ENCODE peak calls at places on chromosomes 1 and 21, in eight cellular contexts. X is MM.1S, K is Karpas-422, C is fibroblast of lung, Z is K562, P is GM23338, N is PC-9, L is OCI-LY7. J is an unnamed sample.

GRCh38 chr1:38699330-38700076 is 160.1 kb downstream of the RRAGC start:
- DNase-seq in X (no peak), K (no peak), C (no peak), Z (no peak), P (no peak), N (no peak), L (no peak), J (no peak)

GRCh38 chr1:35888255-35888654 is 5.2 kb downstream of the AGO1 start:
- DNase-seq in X (no peak), K (no peak), C (no peak), Z (no peak), P (no peak), N (no peak), L (no peak), J (no peak)

GRCh38 chr1:56644941-56645662 is at the start of gene PRKAA2:
- DNase-seq in X (peak; percentile 21), K (no peak), C (peak; percentile 47), Z (peak; percentile 33), P (peak; percentile 73), N (no peak), L (no peak), J (no peak)

GRCh38 chr1:229093546-229094336 is 177.2 kb upstream of the RAB4A start:
- DNase-seq in X (no peak), K (no peak), C (no peak), Z (no peak), P (peak; percentile 97), N (peak; percentile 74), L (no peak), J (no peak)

GRCh38 chr1:58848818-58849411 is 65.1 kb upstream of the JUN start:
- DNase-seq in X (no peak), K (no peak), C (peak; percentile 100), Z (peak; percentile 20), P (peak; percentile 6), N (peak; percentile 98), L (no peak), J (peak; percentile 100)

GRCh38 chr1:244242446-244242845 is 191.4 kb downstream of the ZBTB18 start:
- DNase-seq in X (no peak), K (no peak), C (peak; percentile 23), Z (no peak), P (no peak), N (no peak), L (no peak), J (no peak)

GRCh38 chr21:34766862-34767261 is 98.1 kb downstream of the CLIC6 start:
- DNase-seq in X (no peak), K (no peak), C (no peak), Z (no peak), P (no peak), N (no peak), L (no peak), J (no peak)

GRCh38 chr21:38984568-38984967 is 178.8 kb downstream of the ETS2 start:
- DNase-seq in X (no peak), K (no peak), C (no peak), Z (no peak), P (no peak), N (no peak), L (no peak), J (no peak)

GRCh38 chr21:15076730-15077129 is 11.9 kb upstream of the NRIP1 start:
- DNase-seq in X (no peak), K (no peak), C (no peak), Z (no peak), P (no peak), N (no peak), L (no peak), J (no peak)

GRCh38 chr21:26572668-26573381 is at the start of gene CYYR1:
- DNase-seq in X (no peak), K (no peak), C (peak; percentile 29), Z (no peak), P (peak; percentile 84), N (no peak), L (no peak), J (no peak)

GRCh38 chr1:226618380-226618779 is 69.8 kb downstream of the STUM start:
- DNase-seq in X (no peak), K (no peak), C (no peak), Z (no peak), P (no peak), N (no peak), L (no peak), J (no peak)

GRCh38 chr1:209831615-209832014 is 3.8 kb downstream of the UTP25 start:
- DNase-seq in X (no peak), K (no peak), C (peak; percentile 63), Z (no peak), P (no peak), N (no peak), L (no peak), J (no peak)

GRCh38 chr1:203531063-203531462 is 37.1 kb downstream of the OPTC start:
- DNase-seq in X (no peak), K (no peak), C (no peak), Z (no peak), P (no peak), N (no peak), L (no peak), J (no peak)

GRCh38 chr1:101317590-101317989 is 80.8 kb downstream of the S1PR1 start:
- DNase-seq in X (no peak), K (peak; percentile 62), C (no peak), Z (no peak), P (peak; percentile 56), N (no peak), L (no peak), J (no peak)

GRCh38 chr1:216750962-216751361 is 27.7 kb upstream of the ESRRG start:
- DNase-seq in X (no peak), K (no peak), C (no peak), Z (no peak), P (no peak), N (no peak), L (no peak), J (no peak)

GRCh38 chr1:167713330-167714081 is 8.3 kb upstream of the MPZL1 start:
- DNase-seq in X (peak; percentile 40), K (peak; percentile 52), C (peak; percentile 43), Z (no peak), P (peak; percentile 62), N (no peak), L (peak; percentile 37), J (no peak)

GRCh38 chr1:41483960-41484844 is at the start of gene EDN2:
- DNase-seq in X (no peak), K (peak; percentile 67), C (no peak), Z (no peak), P (peak; percentile 62), N (no peak), L (no peak), J (no peak)

GRCh38 chr1:1528639-1529267 is 11.7 kb downstream of the TMEM240 start:
- DNase-seq in X (no peak), K (no peak), C (no peak), Z (no peak), P (no peak), N (no peak), L (no peak), J (no peak)

GRCh38 chr1:186799689-186800054 is 29.1 kb upstream of the PLA2G4A start:
- DNase-seq in X (peak; percentile 56), K (peak; percentile 38), C (no peak), Z (no peak), P (no peak), N (no peak), L (no peak), J (no peak)

DNA sequence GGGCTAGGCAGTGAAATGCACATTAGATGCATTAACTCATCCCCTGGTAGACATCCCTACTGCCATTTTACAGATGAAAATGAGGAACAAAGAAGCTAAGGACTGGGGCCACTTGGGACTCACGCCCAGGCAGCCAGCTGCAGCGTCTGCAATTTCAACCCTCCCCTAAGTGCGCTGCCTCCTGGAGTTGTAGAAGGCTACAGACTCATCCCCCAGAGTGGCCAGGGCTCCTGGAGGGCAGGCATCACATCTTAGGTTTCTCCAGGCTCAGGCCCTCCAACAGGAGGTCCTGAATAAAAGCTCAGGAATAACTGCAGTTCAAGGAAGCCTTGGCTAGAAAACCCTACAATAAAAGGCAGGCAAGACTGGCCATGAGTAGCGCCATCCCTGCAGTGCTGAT is 31.5 kb downstream of the CAPZB start:
- DNase-seq in X (no peak), K (peak; percentile 73), C (no peak), Z (no peak), P (no peak), N (no peak), L (no peak), J (no peak)
- H3K4me1 ChIP-seq in X (no peaks in the 10 kb centered on the region), K (peaks cover 54% of the 10 kb centered on the region), C (peaks cover 53% of the 10 kb centered on the region), Z (peaks cover 7% of the 10 kb centered on the region), P (peaks cover 60% of the 10 kb centered on the region), N (peaks cover 21% of the 10 kb centered on the region), L (peaks cover 5% of the 10 kb centered on the region), J (peaks cover 27% of the 10 kb centered on the region)

DNA sequence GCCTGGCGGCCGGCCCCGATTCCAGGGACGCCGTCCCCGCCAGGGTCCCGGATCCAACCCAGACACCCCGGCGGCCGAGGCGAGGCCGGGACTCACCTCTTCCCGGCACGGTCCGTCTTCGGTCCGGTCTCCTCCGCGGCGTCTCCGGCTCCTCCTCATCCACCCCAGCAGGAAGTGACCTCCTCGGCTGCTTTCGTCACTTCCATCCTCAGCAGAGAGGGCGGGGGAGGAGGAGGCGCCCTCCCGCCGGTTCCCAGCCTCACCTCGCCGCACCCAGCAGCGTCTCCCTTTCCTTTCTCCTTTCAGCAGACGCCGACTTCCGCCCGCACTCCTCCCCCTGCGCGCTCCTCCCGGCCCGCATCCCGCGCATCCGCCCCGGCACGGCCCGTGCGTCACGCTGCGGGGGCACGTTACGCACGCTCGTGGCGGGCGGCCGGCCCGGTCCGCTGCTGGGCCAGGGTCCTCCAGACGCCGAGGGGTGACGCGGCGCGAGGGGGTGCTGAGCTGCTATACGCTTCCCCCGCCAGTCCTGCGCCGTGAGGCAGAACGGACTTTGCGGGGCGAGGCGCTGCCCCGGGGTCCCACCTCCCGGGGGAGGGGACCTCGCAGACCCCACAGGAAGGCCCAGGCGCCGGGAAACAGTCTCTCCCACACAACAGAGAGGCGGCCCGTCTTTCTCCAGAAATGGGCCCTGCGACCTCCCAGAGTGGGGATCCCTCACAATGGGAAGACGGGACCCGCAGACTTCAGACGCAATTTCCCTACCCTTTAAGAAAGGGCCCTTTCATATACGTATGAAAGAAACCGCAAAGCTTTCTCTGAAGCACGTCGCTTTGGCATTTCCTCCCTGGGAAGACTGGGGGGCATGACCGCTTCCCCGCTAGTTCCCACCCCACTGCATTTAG is at the start of gene ETV3:
- DNase-seq in X (peak; percentile 93), K (peak; percentile 95), C (peak; percentile 94), Z (peak; percentile 90), P (peak; percentile 96), N (peak; percentile 88), L (peak; percentile 87), J (peak; percentile 57)
- H2AFZ ChIP-seq in X (peak within 1 kb of the TSS; percentile 34), K (peak within 1 kb of the TSS; percentile 55), C (peak within 1 kb of the TSS; percentile 47), Z (peak within 1 kb of the TSS; percentile 94), P (peak within 1 kb of the TSS; percentile 6), N (peak within 1 kb of the TSS; percentile 86), L (peak within 1 kb of the TSS; percentile 60), J (peak within 1 kb of the TSS; percentile 29)

DNA sequence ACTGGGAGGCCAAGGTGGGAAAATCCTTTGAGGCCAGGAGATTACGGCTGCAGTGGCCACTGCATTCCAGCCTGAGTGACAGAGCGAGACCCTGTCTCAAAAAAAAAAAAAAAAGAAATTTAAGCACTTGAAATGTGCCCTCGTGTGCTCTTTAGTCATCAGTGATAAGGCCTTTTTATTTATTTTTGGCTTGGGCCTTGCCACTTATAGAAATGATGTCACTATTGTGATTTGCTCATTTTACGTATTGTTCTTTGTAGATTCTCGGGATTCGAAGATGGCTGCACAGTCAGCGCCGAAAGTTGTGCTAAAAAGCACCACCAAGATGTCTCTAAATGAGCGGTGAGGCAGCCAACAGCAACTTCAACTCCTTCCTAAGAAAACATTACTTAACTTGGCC is 2.4 kb downstream of the CHTOP start:
- DNase-seq in X (no peak), K (no peak), C (no peak), Z (no peak), P (no peak), N (no peak), L (no peak), J (no peak)
- H3K4me1 ChIP-seq in X (peaks cover 4% of the 10 kb centered on the region), K (peaks cover 14% of the 10 kb centered on the region), C (peaks cover 7% of the 10 kb centered on the region), Z (peaks cover 13% of the 10 kb centered on the region), P (peaks cover 12% of the 10 kb centered on the region), N (peaks cover 20% of the 10 kb centered on the region), L (peaks cover 16% of the 10 kb centered on the region), J (peaks cover 13% of the 10 kb centered on the region)

GRCh38 chr1:54413295-54413694 is 7.1 kb upstream of the SSBP3 start:
- DNase-seq in X (no peak), K (no peak), C (peak; percentile 35), Z (no peak), P (no peak), N (no peak), L (peak; percentile 26), J (no peak)
- H2AFZ ChIP-seq in X (no peak overlapping the region), K (no peak overlapping the region), C (peak overlapping the region; percentile 32), Z (peak overlapping the region; percentile 50), P (peak overlapping the region; percentile 47), N (no peak overlapping the region), L (peak overlapping the region; percentile 6), J (no peak overlapping the region)